ENCODE peak calls at places on chromosomes 7 and 10, in four cellular contexts. Q is CD8-positive, alpha-beta memory T cell; R is cortex of kidney; S is AG09319. X is an unnamed sample.

GRCh38 chr10:58856508-58857240 is 319.8 kb upstream of the PHYHIPL start:
- DNase-seq in Q (no peak), S (peak; percentile 73), R (no peak), X (no peak)

GRCh38 chr7:107162466-107162865 is 6.3 kb upstream of the HBP1 start:
- DNase-seq in S (no peak), R (no peak), Q (no peak), X (no peak)

GRCh38 chr7:25075459-25075858 is 49.6 kb downstream of the CYCS start:
- DNase-seq in R (no peak), Q (no peak), S (no peak), X (no peak)

GRCh38 chr10:77377678-77378352 is 259.8 kb downstream of the KCNMA1 start:
- DNase-seq in S (no peak), R (no peak), Q (no peak), X (no peak)

GRCh38 chr10:73910764-73911552 is at the start of gene PLAU:
- DNase-seq in S (no peak), Q (peak; percentile 28), R (no peak), X (peak; percentile 60)

GRCh38 chr7:2760098-2760889 is 72.3 kb downstream of the AMZ1 start:
- DNase-seq in Q (no peak), S (no peak), R (no peak), X (no peak)

GRCh38 chr7:66905689-66906088 is 15.3 kb upstream of the TMEM248 start:
- DNase-seq in S (no peak), R (no peak), Q (no peak), X (no peak)

GRCh38 chr10:104040382-104040781 is 45.3 kb downstream of the COL17A1 start:
- DNase-seq in Q (no peak), R (no peak), S (no peak), X (no peak)

GRCh38 chr7:80611779-80612178 is 26.7 kb upstream of the CD36 start:
- DNase-seq in Q (no peak), S (no peak), R (no peak), X (no peak)

GRCh38 chr10:32245760-32246159 is 101.2 kb downstream of the EPC1 start:
- DNase-seq in R (no peak), Q (no peak), S (no peak), X (no peak)